ENCODE peak calls at places on chromosomes 1 and 21, in six cellular contexts. One of them, this sample, is unnamed.

GRCh38 chr21:27561116-27561515 is 594.2 kb upstream of the ADAMTS5 start:
- DNase-seq in BJ: no peak
- DNase-seq in AG04450: no peak
- DNase-seq in heart right ventricle: no peak
- DNase-seq in LNCaP clone FGC: no peak
- DNase-seq in astrocyte of the cerebellum: no peak
- DNase-seq in this sample: no peak

GRCh38 chr1:208977861-208978260 is 605.7 kb upstream of the CAMK1G start:
- DNase-seq in BJ: no peak
- DNase-seq in AG04450: no peak
- DNase-seq in heart right ventricle: no peak
- DNase-seq in LNCaP clone FGC: no peak
- DNase-seq in astrocyte of the cerebellum: no peak
- DNase-seq in this sample: no peak

GRCh38 chr1:3483801-3484444 is 29.5 kb downstream of the ARHGEF16 start:
- DNase-seq in BJ: no peak
- DNase-seq in AG04450: no peak
- DNase-seq in heart right ventricle: no peak
- DNase-seq in LNCaP clone FGC: no peak
- DNase-seq in astrocyte of the cerebellum: no peak
- DNase-seq in this sample: no peak

GRCh38 chr1:36342426-36343185 is 19.2 kb upstream of the EVA1B start:
- DNase-seq in BJ: no peak
- DNase-seq in AG04450: no peak
- DNase-seq in heart right ventricle: peak
- DNase-seq in LNCaP clone FGC: no peak
- DNase-seq in astrocyte of the cerebellum: no peak
- DNase-seq in this sample: no peak

GRCh38 chr1:1359668-1360468 is 1.5 kb upstream of the MXRA8 start:
- DNase-seq in BJ: peak
- DNase-seq in AG04450: no peak
- DNase-seq in heart right ventricle: peak
- DNase-seq in LNCaP clone FGC: no peak
- DNase-seq in astrocyte of the cerebellum: peak
- DNase-seq in this sample: no peak

GRCh38 chr1:1827456-1827855 is 49.2 kb upstream of the NADK start:
- DNase-seq in BJ: no peak
- DNase-seq in AG04450: no peak
- DNase-seq in heart right ventricle: no peak
- DNase-seq in LNCaP clone FGC: no peak
- DNase-seq in astrocyte of the cerebellum: no peak
- DNase-seq in this sample: no peak

GRCh38 chr1:39996396-39997004 is 41.6 kb downstream of the MFSD2A start:
- DNase-seq in BJ: no peak
- DNase-seq in AG04450: no peak
- DNase-seq in heart right ventricle: no peak
- DNase-seq in LNCaP clone FGC: no peak
- DNase-seq in astrocyte of the cerebellum: no peak
- DNase-seq in this sample: no peak

GRCh38 chr1:158329807-158330206 is 1.5 kb downstream of the CD1B start:
- DNase-seq in BJ: no peak
- DNase-seq in AG04450: no peak
- DNase-seq in heart right ventricle: no peak
- DNase-seq in LNCaP clone FGC: no peak
- DNase-seq in astrocyte of the cerebellum: no peak
- DNase-seq in this sample: no peak

GRCh38 chr21:32712043-32712442 is 15.8 kb downstream of the SYNJ1 start:
- DNase-seq in BJ: no peak
- DNase-seq in AG04450: no peak
- DNase-seq in heart right ventricle: no peak
- DNase-seq in LNCaP clone FGC: no peak
- DNase-seq in astrocyte of the cerebellum: peak
- DNase-seq in this sample: no peak

GRCh38 chr1:111990026-111990877 is 784 bp upstream of the KCND3 start:
- DNase-seq in BJ: no peak
- DNase-seq in AG04450: no peak
- DNase-seq in heart right ventricle: no peak
- DNase-seq in LNCaP clone FGC: no peak
- DNase-seq in astrocyte of the cerebellum: no peak
- DNase-seq in this sample: no peak

GRCh38 chr1:31310131-31310530 is 13.3 kb downstream of the ZCCHC17 start:
- DNase-seq in BJ: no peak
- DNase-seq in AG04450: no peak
- DNase-seq in heart right ventricle: no peak
- DNase-seq in LNCaP clone FGC: no peak
- DNase-seq in astrocyte of the cerebellum: no peak
- DNase-seq in this sample: no peak

GRCh38 chr1:172626845-172627244 is 32.1 kb upstream of the FASLG start:
- DNase-seq in BJ: no peak
- DNase-seq in AG04450: no peak
- DNase-seq in heart right ventricle: no peak
- DNase-seq in LNCaP clone FGC: no peak
- DNase-seq in astrocyte of the cerebellum: no peak
- DNase-seq in this sample: no peak

GRCh38 chr1:119910617-119911016 is 14.3 kb upstream of the ADAM30 start:
- DNase-seq in BJ: no peak
- DNase-seq in AG04450: no peak
- DNase-seq in heart right ventricle: no peak
- DNase-seq in LNCaP clone FGC: no peak
- DNase-seq in astrocyte of the cerebellum: no peak
- DNase-seq in this sample: no peak

GRCh38 chr1:153617677-153618076 is 1.6 kb upstream of the S100A14 start:
- DNase-seq in BJ: no peak
- DNase-seq in AG04450: no peak
- DNase-seq in heart right ventricle: peak
- DNase-seq in LNCaP clone FGC: no peak
- DNase-seq in astrocyte of the cerebellum: no peak
- DNase-seq in this sample: no peak

GRCh38 chr1:17016317-17016661 is 4.6 kb upstream of the ATP13A2 start:
- DNase-seq in BJ: peak
- DNase-seq in AG04450: no peak
- DNase-seq in heart right ventricle: no peak
- DNase-seq in LNCaP clone FGC: no peak
- DNase-seq in astrocyte of the cerebellum: peak
- DNase-seq in this sample: peak

GRCh38 chr21:32562426-32562825 is 22.9 kb downstream of the TCP10L start:
- DNase-seq in BJ: peak
- DNase-seq in AG04450: no peak
- DNase-seq in heart right ventricle: peak
- DNase-seq in LNCaP clone FGC: no peak
- DNase-seq in astrocyte of the cerebellum: peak
- DNase-seq in this sample: peak

GRCh38 chr1:78340006-78340405 is 150.8 kb upstream of the PTGFR start:
- DNase-seq in BJ: peak
- DNase-seq in AG04450: peak
- DNase-seq in heart right ventricle: no peak
- DNase-seq in LNCaP clone FGC: no peak
- DNase-seq in astrocyte of the cerebellum: no peak
- DNase-seq in this sample: peak

GRCh38 chr1:181099152-181100014 is 10.9 kb downstream of the IER5 start:
- DNase-seq in BJ: no peak
- DNase-seq in AG04450: no peak
- DNase-seq in heart right ventricle: no peak
- DNase-seq in LNCaP clone FGC: no peak
- DNase-seq in astrocyte of the cerebellum: no peak
- DNase-seq in this sample: no peak

DNA sequence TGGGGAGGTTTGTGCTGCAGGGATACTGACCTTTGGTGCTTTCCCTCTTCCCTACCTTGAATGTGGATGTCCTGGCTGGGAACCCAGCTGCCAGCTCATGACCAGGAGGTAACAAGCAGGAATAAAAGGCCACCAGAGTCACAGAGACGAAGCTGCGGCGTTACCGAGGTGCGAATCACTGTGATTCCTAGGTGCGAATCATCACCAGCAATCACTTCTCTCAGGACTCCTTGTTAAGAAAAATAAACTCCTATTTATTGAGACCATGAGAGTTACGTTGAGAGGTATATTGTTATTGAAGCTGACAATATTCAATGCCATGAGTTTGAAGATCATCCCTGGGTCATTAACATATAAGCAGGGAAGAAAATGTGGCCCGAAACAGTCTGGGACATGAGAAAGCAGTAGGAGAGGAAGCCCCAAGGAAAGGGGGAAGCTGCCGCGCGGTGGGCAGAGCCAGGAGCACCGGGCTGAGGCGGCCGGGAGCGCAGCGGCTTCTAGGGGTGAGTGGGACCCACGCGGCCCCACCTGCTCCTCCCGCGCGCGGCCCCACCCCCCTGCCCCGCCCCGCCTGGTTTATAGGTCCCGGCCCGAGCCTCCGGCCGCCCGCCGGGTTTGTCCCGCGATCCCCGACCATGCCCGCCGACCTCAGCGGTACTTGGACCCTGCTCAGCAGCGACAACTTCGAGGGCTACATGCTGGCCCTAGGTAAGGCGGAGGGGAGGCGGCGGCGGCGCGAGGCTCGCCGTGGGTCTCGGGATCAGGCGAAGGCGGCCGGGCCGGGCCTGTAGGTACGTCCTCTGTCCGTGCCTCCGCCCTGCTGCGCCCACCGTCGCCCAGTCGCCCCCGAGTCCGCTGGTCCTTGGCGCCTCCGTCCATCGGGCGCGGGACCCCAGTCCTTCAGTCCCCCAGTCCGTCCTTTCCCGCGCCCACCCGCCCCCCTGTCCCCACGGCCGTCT is at the start of gene RBP7:
- DNase-seq in BJ: no peak
- DNase-seq in AG04450: no peak
- DNase-seq in heart right ventricle: peak
- DNase-seq in LNCaP clone FGC: no peak
- DNase-seq in astrocyte of the cerebellum: no peak
- DNase-seq in this sample: no peak
- H3K4me3 ChIP-seq in BJ: peak
- H3K4me3 ChIP-seq in AG04450: peak
- H3K4me3 ChIP-seq in heart right ventricle: peak
- H3K4me3 ChIP-seq in LNCaP clone FGC: peak
- H3K4me3 ChIP-seq in astrocyte of the cerebellum: peak
- H3K4me3 ChIP-seq in this sample: peak

DNA sequence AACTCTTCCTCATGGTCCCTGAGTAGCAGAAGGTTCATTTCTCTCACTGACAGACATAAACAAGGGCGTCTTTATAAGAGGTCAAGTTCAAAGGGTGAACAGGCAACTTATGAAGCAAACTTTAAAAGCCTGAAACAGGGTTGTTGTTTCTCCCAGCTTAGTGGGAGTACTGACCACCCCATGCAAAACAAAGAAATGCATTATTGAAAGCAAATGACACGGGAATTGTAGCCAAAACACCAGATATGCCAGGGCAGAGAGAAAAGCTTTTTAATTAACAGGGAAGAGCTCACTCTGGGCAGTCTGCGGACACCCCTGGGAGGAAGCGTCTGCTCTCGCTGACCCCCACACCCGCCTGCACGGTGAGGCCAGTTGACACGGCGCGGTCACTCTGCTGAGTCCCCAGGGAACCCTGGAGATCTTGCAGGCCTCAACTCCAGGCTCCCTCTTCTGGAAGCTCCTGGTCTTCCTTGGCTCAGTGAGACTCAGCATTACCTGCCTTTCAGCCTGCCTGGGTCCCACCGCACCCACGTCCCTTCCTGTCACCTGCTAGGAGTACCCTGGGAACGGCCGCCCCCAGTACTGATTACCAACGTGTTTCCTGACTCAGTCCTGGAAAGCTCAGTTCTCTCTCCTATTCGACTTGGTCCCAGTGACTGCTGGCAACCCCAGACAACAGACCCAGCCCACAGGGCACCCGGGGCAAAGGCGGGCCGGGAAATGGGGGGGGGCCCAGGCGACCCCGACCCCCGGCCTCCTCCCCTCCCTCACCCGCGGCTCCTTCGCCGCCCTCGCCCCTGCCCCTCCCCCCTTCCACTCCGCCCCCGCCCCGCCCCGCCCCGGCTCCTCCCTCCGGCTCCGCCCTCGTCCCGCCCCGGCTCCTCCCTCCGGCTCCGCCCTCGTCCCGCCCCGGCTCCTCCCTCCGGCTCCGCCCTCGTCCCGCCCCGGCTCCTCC is 972 bp downstream of the CFAP410 start:
- DNase-seq in BJ: no peak
- DNase-seq in AG04450: no peak
- DNase-seq in heart right ventricle: peak
- DNase-seq in LNCaP clone FGC: no peak
- DNase-seq in astrocyte of the cerebellum: peak
- DNase-seq in this sample: peak
- TF ChIP-seq CTCF in BJ: peak
- TF ChIP-seq CTCF in AG04450: peak
- TF ChIP-seq CTCF in heart right ventricle: no peak
- TF ChIP-seq CTCF in LNCaP clone FGC: peak
- TF ChIP-seq CTCF in astrocyte of the cerebellum: peak
- TF ChIP-seq CTCF in this sample: peak

GRCh38 chr1:204076891-204077290 is 4.0 kb downstream of the SOX13 start:
- DNase-seq in BJ: no peak
- DNase-seq in AG04450: no peak
- DNase-seq in heart right ventricle: no peak
- DNase-seq in LNCaP clone FGC: no peak
- DNase-seq in astrocyte of the cerebellum: no peak
- DNase-seq in this sample: no peak

GRCh38 chr1:204073837-204074273 is 940 bp downstream of the SOX13 start:
- DNase-seq in BJ: no peak
- DNase-seq in AG04450: no peak
- DNase-seq in heart right ventricle: no peak
- DNase-seq in LNCaP clone FGC: no peak
- DNase-seq in astrocyte of the cerebellum: no peak
- DNase-seq in this sample: no peak

GRCh38 chr1:204074274-204075115 is 1.6 kb downstream of the SOX13 start:
- DNase-seq in BJ: no peak
- DNase-seq in AG04450: no peak
- DNase-seq in heart right ventricle: peak
- DNase-seq in LNCaP clone FGC: no peak
- DNase-seq in astrocyte of the cerebellum: no peak
- DNase-seq in this sample: no peak

GRCh38 chr1:204075890-204076837 is 3.2 kb downstream of the SOX13 start:
- DNase-seq in BJ: no peak
- DNase-seq in AG04450: no peak
- DNase-seq in heart right ventricle: no peak
- DNase-seq in LNCaP clone FGC: no peak
- DNase-seq in astrocyte of the cerebellum: no peak
- DNase-seq in this sample: no peak

DNA sequence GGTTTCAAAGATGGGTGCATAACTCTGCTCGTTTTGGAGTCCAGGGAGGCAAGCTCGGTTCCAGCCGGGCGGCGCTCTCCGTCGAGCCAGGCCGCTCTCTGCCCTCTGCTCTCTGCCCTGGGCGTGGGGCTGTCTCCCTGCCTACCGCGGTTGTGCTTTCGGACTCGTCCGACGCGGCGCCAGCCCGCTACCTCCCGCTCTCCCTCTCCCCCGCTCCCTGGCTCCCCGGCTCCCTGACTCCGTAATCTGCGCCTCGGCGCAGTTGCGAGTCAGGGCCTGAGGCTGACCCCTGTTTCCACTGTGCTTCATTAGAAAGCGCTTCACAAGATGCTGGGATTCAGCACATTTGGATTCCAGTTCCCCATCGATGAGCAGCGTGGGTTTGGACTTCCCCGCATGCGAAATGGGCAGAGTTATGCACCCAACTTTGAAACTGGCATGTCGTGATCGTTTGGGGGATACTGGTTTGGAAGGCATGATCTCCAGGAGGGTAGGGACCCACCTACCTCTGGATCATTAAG is 2.3 kb downstream of the SOX13 start:
- DNase-seq in BJ: no peak
- DNase-seq in AG04450: no peak
- DNase-seq in heart right ventricle: no peak
- DNase-seq in LNCaP clone FGC: no peak
- DNase-seq in astrocyte of the cerebellum: no peak
- DNase-seq in this sample: no peak
- H3K4me3 ChIP-seq in BJ: peak
- H3K4me3 ChIP-seq in AG04450: peak
- H3K4me3 ChIP-seq in heart right ventricle: peak
- H3K4me3 ChIP-seq in LNCaP clone FGC: peak
- H3K4me3 ChIP-seq in astrocyte of the cerebellum: peak
- H3K4me3 ChIP-seq in this sample: peak

GRCh38 chr21:43315244-43316137 is 111.4 kb downstream of the SIK1 start:
- DNase-seq in BJ: no peak
- DNase-seq in AG04450: no peak
- DNase-seq in heart right ventricle: no peak
- DNase-seq in LNCaP clone FGC: no peak
- DNase-seq in astrocyte of the cerebellum: no peak
- DNase-seq in this sample: no peak
- TF ChIP-seq CTCF in BJ: peak
- TF ChIP-seq CTCF in AG04450: peak
- TF ChIP-seq CTCF in heart right ventricle: no peak
- TF ChIP-seq CTCF in LNCaP clone FGC: no peak
- TF ChIP-seq CTCF in astrocyte of the cerebellum: no peak
- TF ChIP-seq CTCF in this sample: peak

This sample was measured in kidney epithelial cell.